ENCODE peak calls at places on chromosomes 4 and X, in six cellular contexts. One of them, this sample, is unnamed.

GRCh38 chr4:110628321-110629213 is 5.7 kb upstream of the PITX2 start:
- DNase-seq in epithelial cell of esophagus: no peak
- DNase-seq in aorta: no peak
- DNase-seq in fibroblast of pulmonary artery: no peak
- DNase-seq in GM12878: no peak
- DNase-seq in NCI-H748 treated with DMSO at 0.1 percent for 48 hours: no peak
- DNase-seq in this sample: peak; percentile 78

GRCh38 chr4:104491396-104491821 is 3.3 kb downstream of the CXXC4 start:
- DNase-seq in epithelial cell of esophagus: peak; percentile 22
- DNase-seq in aorta: peak; percentile 50
- DNase-seq in fibroblast of pulmonary artery: peak; percentile 16
- DNase-seq in NCI-H748 treated with DMSO at 0.1 percent for 48 hours: no peak
- DNase-seq in GM12878: no peak
- DNase-seq in this sample: peak; percentile 5

GRCh38 chr4:155809835-155810234 is 51.0 kb downstream of the GUCY1B1 start:
- DNase-seq in fibroblast of pulmonary artery: peak; percentile 94
- DNase-seq in NCI-H748 treated with DMSO at 0.1 percent for 48 hours: peak; percentile 28
- DNase-seq in epithelial cell of esophagus: peak; percentile 83
- DNase-seq in aorta: no peak
- DNase-seq in GM12878: peak; percentile 55
- DNase-seq in this sample: peak; percentile 86

GRCh38 chr4:27692098-27692679 is 831.5 kb downstream of the STIM2 start:
- DNase-seq in epithelial cell of esophagus: peak; percentile 81
- DNase-seq in NCI-H748 treated with DMSO at 0.1 percent for 48 hours: peak; percentile 59
- DNase-seq in fibroblast of pulmonary artery: peak; percentile 49
- DNase-seq in GM12878: no peak
- DNase-seq in aorta: no peak
- DNase-seq in this sample: peak; percentile 46

GRCh38 chrX:140526138-140526537 is 21.3 kb upstream of the SOX3 start:
- DNase-seq in fibroblast of pulmonary artery: peak; percentile 1
- DNase-seq in GM12878: no peak
- DNase-seq in epithelial cell of esophagus: peak; percentile 44
- DNase-seq in aorta: no peak
- DNase-seq in NCI-H748 treated with DMSO at 0.1 percent for 48 hours: no peak
- DNase-seq in this sample: peak; percentile 37

GRCh38 chr4:168019921-168020320 is 72.4 kb upstream of the ANXA10 start:
- DNase-seq in epithelial cell of esophagus: no peak
- DNase-seq in fibroblast of pulmonary artery: no peak
- DNase-seq in aorta: no peak
- DNase-seq in GM12878: no peak
- DNase-seq in NCI-H748 treated with DMSO at 0.1 percent for 48 hours: no peak
- DNase-seq in this sample: peak; percentile 20

GRCh38 chrX:78886550-78886949 is 58.6 kb upstream of the P2RY10 start:
- DNase-seq in epithelial cell of esophagus: peak; percentile 1
- DNase-seq in fibroblast of pulmonary artery: peak; percentile 11
- DNase-seq in NCI-H748 treated with DMSO at 0.1 percent for 48 hours: no peak
- DNase-seq in GM12878: peak; percentile 5
- DNase-seq in aorta: no peak
- DNase-seq in this sample: peak; percentile 5

GRCh38 chrX:95893632-95894031 is 791.0 kb upstream of the DIAPH2 start:
- DNase-seq in NCI-H748 treated with DMSO at 0.1 percent for 48 hours: no peak
- DNase-seq in aorta: no peak
- DNase-seq in GM12878: no peak
- DNase-seq in fibroblast of pulmonary artery: peak; percentile 83
- DNase-seq in epithelial cell of esophagus: no peak
- DNase-seq in this sample: peak; percentile 1

GRCh38 chrX:143661286-143661685 is 25.4 kb upstream of the SLITRK4 start:
- DNase-seq in aorta: no peak
- DNase-seq in fibroblast of pulmonary artery: no peak
- DNase-seq in NCI-H748 treated with DMSO at 0.1 percent for 48 hours: no peak
- DNase-seq in GM12878: no peak
- DNase-seq in epithelial cell of esophagus: no peak
- DNase-seq in this sample: no peak

GRCh38 chr4:126727461-126727860 is 905.3 kb upstream of the INTU start:
- DNase-seq in GM12878: no peak
- DNase-seq in fibroblast of pulmonary artery: peak; percentile 31
- DNase-seq in aorta: no peak
- DNase-seq in epithelial cell of esophagus: peak; percentile 77
- DNase-seq in NCI-H748 treated with DMSO at 0.1 percent for 48 hours: no peak
- DNase-seq in this sample: peak; percentile 71

GRCh38 chrX:130575831-130576404 is 174.1 kb downstream of the RBMX2 start:
- DNase-seq in epithelial cell of esophagus: peak; percentile 41
- DNase-seq in GM12878: no peak
- DNase-seq in NCI-H748 treated with DMSO at 0.1 percent for 48 hours: peak; percentile 31
- DNase-seq in aorta: peak; percentile 51
- DNase-seq in fibroblast of pulmonary artery: peak; percentile 49
- DNase-seq in this sample: peak; percentile 55

GRCh38 chr4:32864713-32865351 is 2144.7 kb downstream of the PCDH7 start:
- DNase-seq in NCI-H748 treated with DMSO at 0.1 percent for 48 hours: no peak
- DNase-seq in GM12878: no peak
- DNase-seq in fibroblast of pulmonary artery: no peak
- DNase-seq in aorta: no peak
- DNase-seq in epithelial cell of esophagus: peak; percentile 70
- DNase-seq in this sample: no peak

GRCh38 chr4:106051496-106051895 is 156.2 kb downstream of the NPNT start:
- DNase-seq in aorta: no peak
- DNase-seq in NCI-H748 treated with DMSO at 0.1 percent for 48 hours: no peak
- DNase-seq in epithelial cell of esophagus: no peak
- DNase-seq in fibroblast of pulmonary artery: no peak
- DNase-seq in GM12878: no peak
- DNase-seq in this sample: no peak

GRCh38 chr4:121072080-121072835 is at the start of gene NDNF:
- DNase-seq in GM12878: no peak
- DNase-seq in NCI-H748 treated with DMSO at 0.1 percent for 48 hours: no peak
- DNase-seq in epithelial cell of esophagus: peak; percentile 26
- DNase-seq in fibroblast of pulmonary artery: peak; percentile 36
- DNase-seq in aorta: peak; percentile 51
- DNase-seq in this sample: peak; percentile 36

GRCh38 chr4:152258804-152259708 is 276.8 kb downstream of the FBXW7 start:
- DNase-seq in fibroblast of pulmonary artery: peak; percentile 72
- DNase-seq in aorta: no peak
- DNase-seq in GM12878: no peak
- DNase-seq in epithelial cell of esophagus: peak; percentile 96
- DNase-seq in NCI-H748 treated with DMSO at 0.1 percent for 48 hours: no peak
- DNase-seq in this sample: peak; percentile 77

GRCh38 chrX:39665830-39666518 is 431.8 kb downstream of the BCOR start:
- DNase-seq in aorta: no peak
- DNase-seq in NCI-H748 treated with DMSO at 0.1 percent for 48 hours: no peak
- DNase-seq in epithelial cell of esophagus: no peak
- DNase-seq in fibroblast of pulmonary artery: peak; percentile 6
- DNase-seq in GM12878: no peak
- DNase-seq in this sample: no peak

GRCh38 chr4:88516746-88517145 is 6.8 kb downstream of the PYURF start:
- DNase-seq in aorta: no peak
- DNase-seq in NCI-H748 treated with DMSO at 0.1 percent for 48 hours: no peak
- DNase-seq in GM12878: no peak
- DNase-seq in fibroblast of pulmonary artery: no peak
- DNase-seq in epithelial cell of esophagus: no peak
- DNase-seq in this sample: no peak

GRCh38 chrX:2761246-2761645 is 9.4 kb downstream of the XG start:
- DNase-seq in fibroblast of pulmonary artery: no peak
- DNase-seq in aorta: no peak
- DNase-seq in epithelial cell of esophagus: no peak
- DNase-seq in GM12878: no peak
- DNase-seq in NCI-H748 treated with DMSO at 0.1 percent for 48 hours: no peak
- DNase-seq in this sample: no peak

GRCh38 chrX:48461830-48462229 is 8.2 kb downstream of the SLC38A5 start:
- DNase-seq in GM12878: no peak
- DNase-seq in aorta: no peak
- DNase-seq in fibroblast of pulmonary artery: no peak
- DNase-seq in epithelial cell of esophagus: peak; percentile 93
- DNase-seq in NCI-H748 treated with DMSO at 0.1 percent for 48 hours: no peak
- DNase-seq in this sample: no peak

GRCh38 chrX:2495595-2495994 is 5.2 kb downstream of the DHRSX start:
- DNase-seq in NCI-H748 treated with DMSO at 0.1 percent for 48 hours: no peak
- DNase-seq in epithelial cell of esophagus: no peak
- DNase-seq in fibroblast of pulmonary artery: no peak
- DNase-seq in aorta: no peak
- DNase-seq in GM12878: no peak
- DNase-seq in this sample: no peak

GRCh38 chrX:153900806-153901752 is 3.4 kb upstream of the AVPR2 start:
- DNase-seq in NCI-H748 treated with DMSO at 0.1 percent for 48 hours: no peak
- DNase-seq in aorta: peak; percentile 78
- DNase-seq in fibroblast of pulmonary artery: peak; percentile 91
- DNase-seq in GM12878: peak; percentile 55
- DNase-seq in epithelial cell of esophagus: peak; percentile 84
- DNase-seq in this sample: peak; percentile 90

GRCh38 chr4:16721618-16722291 is 176.7 kb downstream of the LDB2 start:
- DNase-seq in aorta: no peak
- DNase-seq in epithelial cell of esophagus: no peak
- DNase-seq in GM12878: no peak
- DNase-seq in fibroblast of pulmonary artery: peak; percentile 82
- DNase-seq in NCI-H748 treated with DMSO at 0.1 percent for 48 hours: no peak
- DNase-seq in this sample: peak; percentile 94

GRCh38 chrX:102849396-102849795 is 87.7 kb upstream of the RAB40AL start:
- DNase-seq in GM12878: no peak
- DNase-seq in NCI-H748 treated with DMSO at 0.1 percent for 48 hours: no peak
- DNase-seq in fibroblast of pulmonary artery: no peak
- DNase-seq in aorta: no peak
- DNase-seq in epithelial cell of esophagus: no peak
- DNase-seq in this sample: no peak

GRCh38 chrX:49878128-49878833 is 1.0 kb upstream of the USP27X start:
- DNase-seq in aorta: peak; percentile 44
- DNase-seq in epithelial cell of esophagus: no peak
- DNase-seq in fibroblast of pulmonary artery: no peak
- DNase-seq in GM12878: no peak
- DNase-seq in NCI-H748 treated with DMSO at 0.1 percent for 48 hours: no peak
- DNase-seq in this sample: peak; percentile 1

GRCh38 chr4:38574559-38575333 is 89.3 kb upstream of the KLF3 start:
- DNase-seq in GM12878: no peak
- DNase-seq in aorta: peak; percentile 44
- DNase-seq in NCI-H748 treated with DMSO at 0.1 percent for 48 hours: no peak
- DNase-seq in fibroblast of pulmonary artery: no peak
- DNase-seq in epithelial cell of esophagus: no peak
- DNase-seq in this sample: no peak

GRCh38 chr4:1678244-1678643 is 5.9 kb downstream of the FAM53A start:
- DNase-seq in aorta: no peak
- DNase-seq in epithelial cell of esophagus: no peak
- DNase-seq in fibroblast of pulmonary artery: no peak
- DNase-seq in GM12878: no peak
- DNase-seq in NCI-H748 treated with DMSO at 0.1 percent for 48 hours: no peak
- DNase-seq in this sample: no peak

GRCh38 chrX:153521034-153521433 is 3.6 kb downstream of the ATP2B3 start:
- DNase-seq in NCI-H748 treated with DMSO at 0.1 percent for 48 hours: no peak
- DNase-seq in epithelial cell of esophagus: peak; percentile 15
- DNase-seq in GM12878: no peak
- DNase-seq in fibroblast of pulmonary artery: peak; percentile 26
- DNase-seq in aorta: no peak
- DNase-seq in this sample: peak; percentile 6

GRCh38 chr4:19224820-19225219 is 1026.9 kb upstream of the SLIT2 start:
- DNase-seq in epithelial cell of esophagus: peak; percentile 45
- DNase-seq in fibroblast of pulmonary artery: peak; percentile 61
- DNase-seq in NCI-H748 treated with DMSO at 0.1 percent for 48 hours: peak; percentile 8
- DNase-seq in aorta: no peak
- DNase-seq in GM12878: no peak
- DNase-seq in this sample: peak; percentile 41

GRCh38 chr4:43048570-43048969 is 156.1 kb downstream of the GRXCR1 start:
- DNase-seq in fibroblast of pulmonary artery: no peak
- DNase-seq in aorta: no peak
- DNase-seq in NCI-H748 treated with DMSO at 0.1 percent for 48 hours: no peak
- DNase-seq in epithelial cell of esophagus: peak; percentile 13
- DNase-seq in GM12878: no peak
- DNase-seq in this sample: no peak

GRCh38 chr4:65665951-65666523 is 4.3 kb downstream of the EPHA5 start:
- DNase-seq in epithelial cell of esophagus: peak; percentile 59
- DNase-seq in GM12878: no peak
- DNase-seq in NCI-H748 treated with DMSO at 0.1 percent for 48 hours: no peak
- DNase-seq in aorta: no peak
- DNase-seq in fibroblast of pulmonary artery: no peak
- DNase-seq in this sample: no peak

GRCh38 chrX:15804563-15804962 is 14.3 kb downstream of the ZRSR2 start:
- DNase-seq in fibroblast of pulmonary artery: no peak
- DNase-seq in aorta: no peak
- DNase-seq in epithelial cell of esophagus: no peak
- DNase-seq in GM12878: no peak
- DNase-seq in NCI-H748 treated with DMSO at 0.1 percent for 48 hours: no peak
- DNase-seq in this sample: no peak

GRCh38 chr4:184599492-184600135 is 49.6 kb downstream of the CASP3 start:
- DNase-seq in NCI-H748 treated with DMSO at 0.1 percent for 48 hours: no peak
- DNase-seq in aorta: no peak
- DNase-seq in GM12878: no peak
- DNase-seq in epithelial cell of esophagus: no peak
- DNase-seq in fibroblast of pulmonary artery: peak; percentile 84
- DNase-seq in this sample: peak; percentile 91

GRCh38 chr4:139763205-139763604 is 97.6 kb downstream of the MGST2 start:
- DNase-seq in GM12878: no peak
- DNase-seq in epithelial cell of esophagus: no peak
- DNase-seq in aorta: no peak
- DNase-seq in fibroblast of pulmonary artery: no peak
- DNase-seq in NCI-H748 treated with DMSO at 0.1 percent for 48 hours: no peak
- DNase-seq in this sample: no peak

GRCh38 chrX:136747003-136747986 is 33.4 kb downstream of the ARHGEF6 start:
- DNase-seq in NCI-H748 treated with DMSO at 0.1 percent for 48 hours: no peak
- DNase-seq in fibroblast of pulmonary artery: no peak
- DNase-seq in aorta: no peak
- DNase-seq in epithelial cell of esophagus: no peak
- DNase-seq in GM12878: no peak
- DNase-seq in this sample: no peak

GRCh38 chr4:77586953-77587383 is 18.7 kb upstream of the CXCL13 start:
- DNase-seq in fibroblast of pulmonary artery: peak; percentile 49
- DNase-seq in epithelial cell of esophagus: peak; percentile 99
- DNase-seq in aorta: no peak
- DNase-seq in GM12878: peak; percentile 88
- DNase-seq in NCI-H748 treated with DMSO at 0.1 percent for 48 hours: no peak
- DNase-seq in this sample: peak; percentile 9

GRCh38 chrX:110509778-110510510 is 151.3 kb downstream of the RTL9 start:
- DNase-seq in aorta: no peak
- DNase-seq in GM12878: no peak
- DNase-seq in epithelial cell of esophagus: no peak
- DNase-seq in fibroblast of pulmonary artery: peak; percentile 3
- DNase-seq in NCI-H748 treated with DMSO at 0.1 percent for 48 hours: no peak
- DNase-seq in this sample: peak; percentile 3

GRCh38 chrX:18683027-18683426 is 11.1 kb upstream of the RS1 start:
- DNase-seq in GM12878: peak; percentile 26
- DNase-seq in aorta: no peak
- DNase-seq in NCI-H748 treated with DMSO at 0.1 percent for 48 hours: no peak
- DNase-seq in epithelial cell of esophagus: no peak
- DNase-seq in fibroblast of pulmonary artery: no peak
- DNase-seq in this sample: no peak

GRCh38 chrX:152575331-152575730 is 62.4 kb upstream of the GABRQ start:
- DNase-seq in epithelial cell of esophagus: peak; percentile 69
- DNase-seq in fibroblast of pulmonary artery: no peak
- DNase-seq in NCI-H748 treated with DMSO at 0.1 percent for 48 hours: no peak
- DNase-seq in GM12878: no peak
- DNase-seq in aorta: no peak
- DNase-seq in this sample: no peak